ENCODE peak calls at places on chromosomes 1 and 21, in four cellular contexts. One of them, this sample, is unnamed.
A peak's percentile ranks its signal among the peaks of the same experiment; 100 is the strongest.

GRCh38 chr1:196438324-196438723 is 169.9 kb downstream of the KCNT2 start:
- DNase-seq in K562: no peak
- DNase-seq in SK-N-SH: no peak
- DNase-seq in HepG2: peak; percentile 84
- DNase-seq in this sample: no peak

GRCh38 chr21:38819051-38819718 is 13.5 kb downstream of the ETS2 start:
- DNase-seq in K562: no peak
- DNase-seq in SK-N-SH: no peak
- DNase-seq in HepG2: no peak
- DNase-seq in this sample: no peak

GRCh38 chr21:44958471-44959191 is 18.8 kb downstream of the SLX9 start:
- DNase-seq in K562: no peak
- DNase-seq in SK-N-SH: peak; percentile 80
- DNase-seq in HepG2: no peak
- DNase-seq in this sample: no peak

GRCh38 chr1:205920159-205920558 is 23.1 kb downstream of the SLC26A9 start:
- DNase-seq in K562: no peak
- DNase-seq in SK-N-SH: no peak
- DNase-seq in HepG2: no peak
- DNase-seq in this sample: no peak

GRCh38 chr1:36436820-36437219 is 13.4 kb downstream of the OSCP1 start:
- DNase-seq in K562: no peak
- DNase-seq in SK-N-SH: no peak
- DNase-seq in HepG2: peak; percentile 18
- DNase-seq in this sample: no peak

GRCh38 chr1:90143522-90144050 is 148.7 kb downstream of the ZNF326 start:
- DNase-seq in K562: no peak
- DNase-seq in SK-N-SH: no peak
- DNase-seq in HepG2: no peak
- DNase-seq in this sample: no peak

GRCh38 chr1:117467336-117467735 is 100.1 kb downstream of the MAN1A2 start:
- DNase-seq in K562: no peak
- DNase-seq in SK-N-SH: no peak
- DNase-seq in HepG2: no peak
- DNase-seq in this sample: no peak

GRCh38 chr1:90132306-90132705 is 137.4 kb downstream of the ZNF326 start:
- DNase-seq in K562: no peak
- DNase-seq in SK-N-SH: no peak
- DNase-seq in HepG2: no peak
- DNase-seq in this sample: no peak

GRCh38 chr1:54257876-54258275 is 57.9 kb downstream of the MRPL37 start:
- DNase-seq in K562: no peak
- DNase-seq in SK-N-SH: no peak
- DNase-seq in HepG2: no peak
- DNase-seq in this sample: no peak

GRCh38 chr1:99580451-99580850 is 65.5 kb upstream of the PALMD start:
- DNase-seq in K562: no peak
- DNase-seq in SK-N-SH: no peak
- DNase-seq in HepG2: no peak
- DNase-seq in this sample: no peak

GRCh38 chr1:112054504-112054903 is 65.0 kb upstream of the KCND3 start:
- DNase-seq in K562: no peak
- DNase-seq in SK-N-SH: no peak
- DNase-seq in HepG2: no peak
- DNase-seq in this sample: no peak

GRCh38 chr21:44074315-44074958 is 32.8 kb upstream of the PWP2 start:
- DNase-seq in K562: no peak
- DNase-seq in SK-N-SH: no peak
- DNase-seq in HepG2: no peak
- DNase-seq in this sample: no peak

GRCh38 chr21:29258626-29259335 is 39.9 kb upstream of the BACH1 start:
- DNase-seq in K562: no peak
- DNase-seq in SK-N-SH: no peak
- DNase-seq in HepG2: peak; percentile 20
- DNase-seq in this sample: no peak

GRCh38 chr21:45636921-45637646 is 6.4 kb upstream of the PCBP3 start:
- DNase-seq in K562: no peak
- DNase-seq in SK-N-SH: peak; percentile 32
- DNase-seq in HepG2: no peak
- DNase-seq in this sample: no peak

GRCh38 chr1:53137729-53138128 is 4.7 kb downstream of the SLC1A7 start:
- DNase-seq in K562: peak; percentile 60
- DNase-seq in SK-N-SH: peak; percentile 20
- DNase-seq in HepG2: peak; percentile 41
- DNase-seq in this sample: no peak

GRCh38 chr21:36044056-36044455 is 16.3 kb downstream of the SETD4 start:
- DNase-seq in K562: no peak
- DNase-seq in SK-N-SH: no peak
- DNase-seq in HepG2: no peak
- DNase-seq in this sample: no peak

GRCh38 chr1:108644984-108645383 is 15.9 kb downstream of the HENMT1 start:
- DNase-seq in K562: no peak
- DNase-seq in SK-N-SH: no peak
- DNase-seq in HepG2: no peak
- DNase-seq in this sample: no peak

GRCh38 chr1:16918371-16918770 is 3.4 kb upstream of the CROCC start:
- DNase-seq in K562: no peak
- DNase-seq in SK-N-SH: peak; percentile 2
- DNase-seq in HepG2: no peak
- DNase-seq in this sample: no peak

GRCh38 chr1:23469372-23469982 is 14.5 kb downstream of the ASAP3 start:
- DNase-seq in K562: no peak
- DNase-seq in SK-N-SH: no peak
- DNase-seq in HepG2: no peak
- DNase-seq in this sample: no peak

GRCh38 chr1:83832194-83832593 is 166.7 kb downstream of the TTLL7 start:
- DNase-seq in K562: no peak
- DNase-seq in SK-N-SH: no peak
- DNase-seq in HepG2: no peak
- DNase-seq in this sample: no peak

GRCh38 chr1:221723018-221723917 is 18.6 kb downstream of the DUSP10 start:
- DNase-seq in K562: no peak
- DNase-seq in SK-N-SH: no peak
- DNase-seq in HepG2: no peak
- DNase-seq in this sample: no peak

GRCh38 chr1:11013160-11013531 is 692 bp downstream of the TARDBP start:
- DNase-seq in K562: no peak
- DNase-seq in SK-N-SH: no peak
- DNase-seq in HepG2: peak; percentile 27
- DNase-seq in this sample: no peak

GRCh38 chr1:226903819-226904710 is 33.6 kb downstream of the PSEN2 start:
- DNase-seq in K562: no peak
- DNase-seq in SK-N-SH: no peak
- DNase-seq in HepG2: no peak
- DNase-seq in this sample: no peak

GRCh38 chr1:211579434-211580302 is 707 bp upstream of the SLC30A1 start:
- DNase-seq in K562: no peak
- DNase-seq in SK-N-SH: no peak
- DNase-seq in HepG2: peak; percentile 87
- DNase-seq in this sample: no peak

GRCh38 chr1:70840260-70840953 is 207.2 kb downstream of the PTGER3 start:
- DNase-seq in K562: no peak
- DNase-seq in SK-N-SH: no peak
- DNase-seq in HepG2: no peak
- DNase-seq in this sample: no peak

GRCh38 chr1:168202941-168203654 is 22.7 kb upstream of the SFT2D2 start:
- DNase-seq in K562: no peak
- DNase-seq in SK-N-SH: no peak
- DNase-seq in HepG2: peak; percentile 85
- DNase-seq in this sample: no peak

GRCh38 chr1:36134805-36135339 is 9.8 kb upstream of the COL8A2 start:
- DNase-seq in K562: peak; percentile 85
- DNase-seq in SK-N-SH: peak; percentile 86
- DNase-seq in HepG2: peak; percentile 52
- DNase-seq in this sample: no peak

GRCh38 chr1:960371-961131 is at the start of gene KLHL17:
- DNase-seq in K562: peak; percentile 89
- DNase-seq in SK-N-SH: peak; percentile 94
- DNase-seq in HepG2: peak; percentile 32
- DNase-seq in this sample: no peak

GRCh38 chr1:10286244-10286643 is 75.9 kb downstream of the KIF1B start:
- DNase-seq in K562: no peak
- DNase-seq in SK-N-SH: no peak
- DNase-seq in HepG2: no peak
- DNase-seq in this sample: no peak

GRCh38 chr1:92136316-92136715 is 56.2 kb downstream of the BTBD8 start:
- DNase-seq in K562: no peak
- DNase-seq in SK-N-SH: no peak
- DNase-seq in HepG2: no peak
- DNase-seq in this sample: no peak

GRCh38 chr1:4711191-4711915 is 56.9 kb downstream of the AJAP1 start:
- DNase-seq in K562: no peak
- DNase-seq in SK-N-SH: no peak
- DNase-seq in HepG2: no peak
- DNase-seq in this sample: no peak

GRCh38 chr21:44925027-44925755 is 4.5 kb upstream of the ITGB2 start:
- DNase-seq in K562: no peak
- DNase-seq in SK-N-SH: no peak
- DNase-seq in HepG2: no peak
- DNase-seq in this sample: no peak

GRCh38 chr1:219938706-219939105 is 10.3 kb upstream of the SLC30A10 start:
- DNase-seq in K562: no peak
- DNase-seq in SK-N-SH: no peak
- DNase-seq in HepG2: no peak
- DNase-seq in this sample: no peak

GRCh38 chr1:180168786-180169640 is 14.3 kb downstream of the QSOX1 start:
- DNase-seq in K562: peak; percentile 76
- DNase-seq in SK-N-SH: peak; percentile 78
- DNase-seq in HepG2: peak; percentile 43
- DNase-seq in this sample: no peak

GRCh38 chr1:8423702-8424538 is 106.0 kb downstream of the SLC45A1 start:
- DNase-seq in K562: peak; percentile 89
- DNase-seq in SK-N-SH: peak; percentile 93
- DNase-seq in HepG2: peak; percentile 71
- DNase-seq in this sample: no peak

GRCh38 chr1:8425150-8425780 is 107.4 kb downstream of the SLC45A1 start:
- DNase-seq in K562: no peak
- DNase-seq in SK-N-SH: no peak
- DNase-seq in HepG2: no peak
- DNase-seq in this sample: no peak

GRCh38 chr1:8425781-8426161 is 107.9 kb downstream of the SLC45A1 start:
- DNase-seq in K562: no peak
- DNase-seq in SK-N-SH: no peak
- DNase-seq in HepG2: no peak
- DNase-seq in this sample: no peak

GRCh38 chr1:8423134-8423701 is 105.3 kb downstream of the SLC45A1 start:
- DNase-seq in K562: no peak
- DNase-seq in SK-N-SH: peak; percentile 71
- DNase-seq in HepG2: no peak
- DNase-seq in this sample: no peak

GRCh38 chr1:8424539-8425116 is 106.7 kb downstream of the SLC45A1 start:
- DNase-seq in K562: no peak
- DNase-seq in SK-N-SH: no peak
- DNase-seq in HepG2: no peak
- DNase-seq in this sample: no peak
- TF ChIP-seq SMC3 in K562: no peak
- TF ChIP-seq SMC3 in SK-N-SH: no peak
- TF ChIP-seq SMC3 in HepG2: no peak
- TF ChIP-seq SMC3 in this sample: no peak

DNA sequence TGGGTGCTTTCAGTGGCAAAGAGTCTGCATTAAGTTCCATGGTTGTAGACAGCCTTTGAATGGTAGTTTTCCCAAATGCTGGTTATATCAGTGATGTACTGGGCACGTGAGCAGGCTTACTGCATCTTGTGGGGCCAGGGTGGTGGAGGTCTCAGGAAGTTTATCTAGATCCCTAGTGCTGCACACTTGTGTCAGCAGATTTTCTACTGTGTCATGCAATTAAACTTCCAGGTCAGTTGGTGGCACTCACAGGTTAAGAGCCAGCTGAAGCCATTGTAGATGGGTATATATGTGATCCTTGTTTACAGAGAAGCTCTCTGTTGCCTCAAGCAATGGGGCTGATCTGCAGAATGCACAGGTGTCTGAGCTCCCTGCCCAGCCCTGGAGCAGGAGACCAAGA is 33.0 kb downstream of the FOXJ3 start:
- DNase-seq in K562: no peak
- DNase-seq in SK-N-SH: no peak
- DNase-seq in HepG2: no peak
- DNase-seq in this sample: no peak
- TF ChIP-seq TAF1 in K562: no peak
- TF ChIP-seq TAF1 in SK-N-SH: no peak
- TF ChIP-seq TAF1 in HepG2: no peak
- TF ChIP-seq TAF1 in this sample: no peak

DNA sequence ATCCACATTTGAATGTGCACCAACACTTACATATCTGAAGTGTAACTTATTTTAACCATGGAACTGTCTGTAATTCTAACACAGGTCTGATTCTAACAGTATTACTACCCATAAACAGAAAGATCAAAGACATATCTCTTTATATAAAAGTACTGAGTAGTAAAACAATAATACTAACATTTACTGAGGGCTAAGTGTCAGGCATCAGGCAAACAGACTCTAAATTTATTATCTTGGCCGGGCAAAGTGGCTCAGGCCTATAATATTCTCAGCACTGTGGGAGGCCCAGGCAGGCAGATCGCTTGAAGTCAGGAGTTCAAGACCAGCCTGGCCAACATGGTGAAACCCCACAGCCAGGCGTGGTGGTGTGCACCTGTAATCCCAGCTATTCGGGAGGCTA is 85.9 kb downstream of the JAK1 start:
- DNase-seq in K562: no peak
- DNase-seq in SK-N-SH: no peak
- DNase-seq in HepG2: no peak
- DNase-seq in this sample: no peak
- TF ChIP-seq SMC3 in K562: no peak
- TF ChIP-seq SMC3 in SK-N-SH: no peak
- TF ChIP-seq SMC3 in HepG2: no peak
- TF ChIP-seq SMC3 in this sample: no peak

DNA sequence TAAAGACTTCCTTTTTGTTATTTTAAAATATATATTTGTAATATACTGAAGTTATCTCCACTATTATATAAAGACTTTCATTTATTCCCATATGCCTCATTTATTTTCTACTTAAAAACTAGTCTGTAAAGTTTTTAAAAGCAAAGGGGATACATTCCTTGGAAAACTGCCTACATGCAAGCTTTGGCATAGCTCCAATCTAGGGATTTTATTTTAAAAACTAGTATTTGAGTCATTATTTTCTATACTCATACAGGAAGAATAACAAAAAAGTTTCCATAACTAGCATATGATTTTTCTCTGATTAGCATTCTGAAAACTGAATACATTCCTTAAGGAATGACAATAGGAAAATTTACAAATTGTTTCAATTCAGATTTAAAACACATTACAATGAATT is 88.9 kb downstream of the COL24A1 start:
- DNase-seq in K562: no peak
- DNase-seq in SK-N-SH: no peak
- DNase-seq in HepG2: no peak
- DNase-seq in this sample: no peak
- TF ChIP-seq TAF1 in K562: no peak
- TF ChIP-seq TAF1 in SK-N-SH: no peak
- TF ChIP-seq TAF1 in HepG2: no peak
- TF ChIP-seq TAF1 in this sample: no peak

GRCh38 chr1:223700942-223701637 is 11.2 kb upstream of the CAPN2 start:
- DNase-seq in K562: peak; percentile 79
- DNase-seq in SK-N-SH: no peak
- DNase-seq in HepG2: peak; percentile 32
- DNase-seq in this sample: no peak
- TF ChIP-seq SMC3 in K562: no peak
- TF ChIP-seq SMC3 in SK-N-SH: no peak
- TF ChIP-seq SMC3 in HepG2: no peak
- TF ChIP-seq SMC3 in this sample: no peak

This sample was measured in GM12878.